ENCODE peak calls at places on chromosome 9, in five cellular contexts. One of them, this sample, is unnamed.

GRCh38 chr9:109349431-109349846 is 28.6 kb upstream of the EPB41L4B start:
- DNase-seq in HCT116: no peak
- DNase-seq in Peyer's patch: no peak
- DNase-seq in GM23248: peak
- DNase-seq in effector memory CD4-positive, alpha-beta T cell: no peak
- DNase-seq in this sample: no peak

GRCh38 chr9:84002344-84002743 is 21.7 kb downstream of the RMI1 start:
- DNase-seq in HCT116: no peak
- DNase-seq in Peyer's patch: no peak
- DNase-seq in GM23248: peak
- DNase-seq in effector memory CD4-positive, alpha-beta T cell: no peak
- DNase-seq in this sample: no peak

GRCh38 chr9:134341306-134341705 is 15.1 kb downstream of the RXRA start:
- DNase-seq in HCT116: no peak
- DNase-seq in Peyer's patch: peak
- DNase-seq in GM23248: no peak
- DNase-seq in effector memory CD4-positive, alpha-beta T cell: no peak
- DNase-seq in this sample: no peak

GRCh38 chr9:86287013-86287412 is 4.7 kb upstream of the ISCA1 start:
- DNase-seq in HCT116: no peak
- DNase-seq in Peyer's patch: no peak
- DNase-seq in GM23248: peak
- DNase-seq in effector memory CD4-positive, alpha-beta T cell: no peak
- DNase-seq in this sample: no peak

GRCh38 chr9:92550765-92551164 is 15.0 kb upstream of the ECM2 start:
- DNase-seq in HCT116: no peak
- DNase-seq in Peyer's patch: no peak
- DNase-seq in GM23248: no peak
- DNase-seq in effector memory CD4-positive, alpha-beta T cell: no peak
- DNase-seq in this sample: no peak

GRCh38 chr9:89850633-89851325 is 246.0 kb downstream of the GADD45G start:
- DNase-seq in HCT116: no peak
- DNase-seq in Peyer's patch: peak
- DNase-seq in GM23248: peak
- DNase-seq in effector memory CD4-positive, alpha-beta T cell: no peak
- DNase-seq in this sample: no peak

GRCh38 chr9:3880851-3881250 is 355.1 kb upstream of the RFX3 start:
- DNase-seq in HCT116: no peak
- DNase-seq in Peyer's patch: no peak
- DNase-seq in GM23248: peak
- DNase-seq in effector memory CD4-positive, alpha-beta T cell: no peak
- DNase-seq in this sample: no peak

GRCh38 chr9:20604561-20604960 is 17.7 kb downstream of the MLLT3 start:
- DNase-seq in HCT116: no peak
- DNase-seq in Peyer's patch: no peak
- DNase-seq in GM23248: peak
- DNase-seq in effector memory CD4-positive, alpha-beta T cell: no peak
- DNase-seq in this sample: no peak

GRCh38 chr9:131773911-131774379 is 34.1 kb upstream of the RAPGEF1 start:
- DNase-seq in HCT116: no peak
- DNase-seq in Peyer's patch: no peak
- DNase-seq in GM23248: peak
- DNase-seq in effector memory CD4-positive, alpha-beta T cell: no peak
- DNase-seq in this sample: peak

GRCh38 chr9:36802171-36802920 is 229.7 kb downstream of the MELK start:
- DNase-seq in HCT116: no peak
- DNase-seq in Peyer's patch: no peak
- DNase-seq in GM23248: peak
- DNase-seq in effector memory CD4-positive, alpha-beta T cell: no peak
- DNase-seq in this sample: no peak

GRCh38 chr9:114238471-114238870 is 83.1 kb downstream of the COL27A1 start:
- DNase-seq in HCT116: no peak
- DNase-seq in Peyer's patch: no peak
- DNase-seq in GM23248: no peak
- DNase-seq in effector memory CD4-positive, alpha-beta T cell: no peak
- DNase-seq in this sample: no peak

GRCh38 chr9:112144807-112145206 is 30.3 kb downstream of the SUSD1 start:
- DNase-seq in HCT116: no peak
- DNase-seq in Peyer's patch: no peak
- DNase-seq in GM23248: no peak
- DNase-seq in effector memory CD4-positive, alpha-beta T cell: no peak
- DNase-seq in this sample: no peak

GRCh38 chr9:115540091-115540490 is 422.1 kb upstream of the TNC start:
- DNase-seq in HCT116: no peak
- DNase-seq in Peyer's patch: no peak
- DNase-seq in GM23248: no peak
- DNase-seq in effector memory CD4-positive, alpha-beta T cell: no peak
- DNase-seq in this sample: no peak

GRCh38 chr9:7756088-7756487 is 43.5 kb downstream of the DMAC1 start:
- DNase-seq in HCT116: no peak
- DNase-seq in Peyer's patch: no peak
- DNase-seq in GM23248: no peak
- DNase-seq in effector memory CD4-positive, alpha-beta T cell: no peak
- DNase-seq in this sample: no peak

GRCh38 chr9:71910602-71911060 is 362 bp downstream of the ABHD17B start:
- DNase-seq in HCT116: no peak
- DNase-seq in Peyer's patch: no peak
- DNase-seq in GM23248: peak
- DNase-seq in effector memory CD4-positive, alpha-beta T cell: no peak
- DNase-seq in this sample: no peak

GRCh38 chr9:14159440-14160222 is 154.3 kb downstream of the NFIB start:
- DNase-seq in HCT116: no peak
- DNase-seq in Peyer's patch: no peak
- DNase-seq in GM23248: no peak
- DNase-seq in effector memory CD4-positive, alpha-beta T cell: no peak
- DNase-seq in this sample: no peak

GRCh38 chr9:126170286-126170823 is 156.3 kb upstream of the MVB12B start:
- DNase-seq in HCT116: no peak
- DNase-seq in Peyer's patch: no peak
- DNase-seq in GM23248: no peak
- DNase-seq in effector memory CD4-positive, alpha-beta T cell: no peak
- DNase-seq in this sample: no peak

GRCh38 chr9:81424431-81424830 is 264.9 kb downstream of the TLE1 start:
- DNase-seq in HCT116: no peak
- DNase-seq in Peyer's patch: no peak
- DNase-seq in GM23248: peak
- DNase-seq in effector memory CD4-positive, alpha-beta T cell: no peak
- DNase-seq in this sample: no peak

GRCh38 chr9:121122450-121123032 is 47.8 kb downstream of the CNTRL start:
- DNase-seq in HCT116: no peak
- DNase-seq in Peyer's patch: no peak
- DNase-seq in GM23248: peak
- DNase-seq in effector memory CD4-positive, alpha-beta T cell: no peak
- DNase-seq in this sample: no peak

GRCh38 chr9:109846781-109847180 is 66.8 kb downstream of the PALM2AKAP2 start:
- DNase-seq in HCT116: no peak
- DNase-seq in Peyer's patch: no peak
- DNase-seq in GM23248: no peak
- DNase-seq in effector memory CD4-positive, alpha-beta T cell: no peak
- DNase-seq in this sample: no peak

GRCh38 chr9:127776195-127776918 is 2.1 kb downstream of the SH2D3C start:
- DNase-seq in HCT116: no peak
- DNase-seq in Peyer's patch: peak
- DNase-seq in GM23248: no peak
- DNase-seq in effector memory CD4-positive, alpha-beta T cell: peak
- DNase-seq in this sample: no peak

GRCh38 chr9:123637596-123637939 is 281.6 kb downstream of the CRB2 start:
- DNase-seq in HCT116: no peak
- DNase-seq in Peyer's patch: no peak
- DNase-seq in GM23248: no peak
- DNase-seq in effector memory CD4-positive, alpha-beta T cell: no peak
- DNase-seq in this sample: no peak
- H3K27ac ChIP-seq in HCT116: no peak
- H3K27ac ChIP-seq in Peyer's patch: no peak
- H3K27ac ChIP-seq in GM23248: no peak
- H3K27ac ChIP-seq in effector memory CD4-positive, alpha-beta T cell: peak
- H3K27ac ChIP-seq in this sample: no peak

GRCh38 chr9:21681641-21682040 is 120.8 kb upstream of the MTAP start:
- DNase-seq in HCT116: no peak
- DNase-seq in Peyer's patch: no peak
- DNase-seq in GM23248: peak
- DNase-seq in effector memory CD4-positive, alpha-beta T cell: no peak
- DNase-seq in this sample: no peak
- H3K27ac ChIP-seq in HCT116: peak
- H3K27ac ChIP-seq in Peyer's patch: no peak
- H3K27ac ChIP-seq in GM23248: peak
- H3K27ac ChIP-seq in effector memory CD4-positive, alpha-beta T cell: no peak
- H3K27ac ChIP-seq in this sample: no peak

DNA sequence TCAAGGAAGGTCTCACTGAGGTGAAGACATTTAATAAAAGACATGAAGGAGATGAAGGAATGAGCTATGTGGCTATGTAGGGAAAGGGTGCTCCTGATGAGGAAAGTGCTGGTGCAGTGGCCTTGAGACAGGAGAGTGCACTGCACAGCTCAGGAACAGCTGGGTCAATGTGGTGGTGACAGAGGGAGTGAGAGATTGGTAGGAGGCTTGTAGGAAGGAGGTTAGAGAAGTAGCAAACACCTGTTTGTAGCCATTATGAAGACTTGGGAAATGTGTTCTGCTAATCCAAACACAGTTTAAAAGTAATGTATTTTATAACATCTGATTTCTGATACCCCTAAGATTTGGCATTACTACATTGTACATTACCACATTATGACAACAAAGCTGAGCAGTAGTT is 115.1 kb upstream of the MTAP start:
- DNase-seq in HCT116: no peak
- DNase-seq in Peyer's patch: no peak
- DNase-seq in GM23248: no peak
- DNase-seq in effector memory CD4-positive, alpha-beta T cell: no peak
- DNase-seq in this sample: no peak
- H3K27ac ChIP-seq in HCT116: peak
- H3K27ac ChIP-seq in Peyer's patch: no peak
- H3K27ac ChIP-seq in GM23248: peak
- H3K27ac ChIP-seq in effector memory CD4-positive, alpha-beta T cell: no peak
- H3K27ac ChIP-seq in this sample: no peak

GRCh38 chr9:116605904-116606341 is 81.2 kb upstream of the TRIM32 start:
- DNase-seq in HCT116: no peak
- DNase-seq in Peyer's patch: no peak
- DNase-seq in GM23248: peak
- DNase-seq in effector memory CD4-positive, alpha-beta T cell: no peak
- DNase-seq in this sample: no peak
- H3K27ac ChIP-seq in HCT116: no peak
- H3K27ac ChIP-seq in Peyer's patch: no peak
- H3K27ac ChIP-seq in GM23248: no peak
- H3K27ac ChIP-seq in effector memory CD4-positive, alpha-beta T cell: no peak
- H3K27ac ChIP-seq in this sample: no peak

GRCh38 chr9:129567842-129568559 is 52.9 kb downstream of the C9orf50 start:
- DNase-seq in HCT116: peak
- DNase-seq in Peyer's patch: no peak
- DNase-seq in GM23248: peak
- DNase-seq in effector memory CD4-positive, alpha-beta T cell: no peak
- DNase-seq in this sample: no peak
- H3K27ac ChIP-seq in HCT116: peak
- H3K27ac ChIP-seq in Peyer's patch: peak
- H3K27ac ChIP-seq in GM23248: peak
- H3K27ac ChIP-seq in effector memory CD4-positive, alpha-beta T cell: no peak
- H3K27ac ChIP-seq in this sample: no peak

DNA sequence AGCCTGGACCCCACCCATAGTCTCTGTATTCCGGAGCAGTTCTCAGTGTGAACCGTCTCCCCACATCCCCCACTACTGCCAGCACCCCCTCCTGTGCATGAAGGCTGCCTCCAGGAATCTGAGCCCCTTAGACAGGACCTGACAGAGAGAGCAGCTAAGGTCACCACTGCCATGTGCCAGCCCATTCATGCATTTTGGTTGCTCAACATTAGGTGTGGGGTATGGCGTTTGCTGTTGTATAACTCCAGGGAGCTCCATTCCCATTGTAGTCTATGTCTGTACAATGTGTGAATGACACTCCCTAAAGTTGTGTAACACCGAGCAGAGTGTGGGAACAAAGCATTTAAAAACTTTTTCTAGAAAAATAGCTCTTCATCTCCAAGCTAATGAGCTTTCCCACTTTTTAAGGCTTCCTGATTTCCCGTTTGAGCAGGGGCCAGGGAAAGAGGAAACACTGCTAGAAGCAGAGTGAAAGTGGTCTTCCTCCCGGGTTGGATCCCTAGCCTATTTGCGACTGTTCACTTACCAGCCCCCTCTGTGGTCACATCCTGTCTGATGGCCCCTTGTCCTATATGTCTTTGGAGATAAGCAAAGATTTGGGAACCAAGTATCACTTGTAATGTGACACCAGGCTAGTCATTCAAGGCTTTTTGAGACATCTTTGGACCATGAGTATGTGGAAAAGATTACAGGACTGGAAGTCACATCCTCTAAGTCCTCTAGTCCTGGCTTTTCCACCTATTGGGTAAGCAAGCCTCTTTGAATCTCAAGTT is 5.9 kb downstream of the DNAJB5 start:
- DNase-seq in HCT116: no peak
- DNase-seq in Peyer's patch: no peak
- DNase-seq in GM23248: peak
- DNase-seq in effector memory CD4-positive, alpha-beta T cell: no peak
- DNase-seq in this sample: no peak
- H3K27ac ChIP-seq in HCT116: no peak
- H3K27ac ChIP-seq in Peyer's patch: no peak
- H3K27ac ChIP-seq in GM23248: peak
- H3K27ac ChIP-seq in effector memory CD4-positive, alpha-beta T cell: no peak
- H3K27ac ChIP-seq in this sample: no peak

DNA sequence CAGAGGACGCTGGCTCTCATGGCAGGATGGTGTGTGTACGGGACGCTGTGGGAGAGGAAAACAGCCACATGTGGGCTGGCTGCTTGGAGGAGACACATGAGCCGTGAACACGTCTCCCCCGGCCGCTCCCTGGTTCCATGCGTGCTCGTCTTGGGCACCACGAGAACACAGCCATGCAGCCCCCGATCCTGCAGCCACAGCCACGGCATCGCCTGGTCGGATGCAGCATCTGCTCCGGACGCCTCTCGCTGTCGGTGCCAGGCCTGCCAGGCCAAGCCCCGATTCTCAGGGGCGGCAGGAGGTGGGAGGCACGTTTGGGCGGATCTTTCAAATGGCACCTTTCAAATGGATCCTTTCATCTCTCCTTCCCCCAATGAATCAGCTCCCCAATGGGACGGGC is 3.2 kb downstream of the LCN10 start:
- DNase-seq in HCT116: no peak
- DNase-seq in Peyer's patch: no peak
- DNase-seq in GM23248: no peak
- DNase-seq in effector memory CD4-positive, alpha-beta T cell: no peak
- DNase-seq in this sample: no peak
- H3K27ac ChIP-seq in HCT116: no peak
- H3K27ac ChIP-seq in Peyer's patch: no peak
- H3K27ac ChIP-seq in GM23248: no peak
- H3K27ac ChIP-seq in effector memory CD4-positive, alpha-beta T cell: no peak
- H3K27ac ChIP-seq in this sample: no peak

DNA sequence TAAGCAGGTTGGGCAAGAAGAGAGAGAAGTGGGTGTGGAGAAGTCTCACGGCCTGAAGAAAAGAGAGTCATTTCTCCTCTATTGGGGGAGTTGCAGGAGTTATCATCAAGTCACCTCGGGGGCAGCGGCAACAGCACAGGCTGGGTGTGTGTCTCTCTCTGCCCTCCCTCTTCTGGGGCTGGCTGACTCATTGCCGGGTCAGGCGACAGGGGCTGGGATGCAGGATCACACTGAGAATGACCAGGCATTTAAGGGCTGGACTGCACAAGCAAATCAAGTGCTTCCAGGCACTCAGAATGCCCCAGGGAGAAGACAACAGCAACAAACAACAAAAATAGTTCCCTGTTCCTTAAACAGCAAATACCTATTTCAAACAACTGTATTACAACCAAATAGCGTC is 6.3 kb upstream of the EQTN start:
- DNase-seq in HCT116: no peak
- DNase-seq in Peyer's patch: no peak
- DNase-seq in GM23248: peak
- DNase-seq in effector memory CD4-positive, alpha-beta T cell: no peak
- DNase-seq in this sample: no peak
- H3K27ac ChIP-seq in HCT116: no peak
- H3K27ac ChIP-seq in Peyer's patch: no peak
- H3K27ac ChIP-seq in GM23248: no peak
- H3K27ac ChIP-seq in effector memory CD4-positive, alpha-beta T cell: no peak
- H3K27ac ChIP-seq in this sample: no peak